ENCODE peak calls at places on chromosome 10, in nine cellular contexts. S, E, T, J, P, H, U, G and C are unnamed samples.

GRCh38 chr10:78203915-78204818 is 170.5 kb downstream of the RPS24 start:
- DNase-seq in S (peak; percentile 66), E (no peak), T (peak; percentile 44), J (no peak), P (peak; percentile 18), H (no peak), U (no peak), G (peak; percentile 59), C (no peak)

GRCh38 chr10:123203393-123204126 is 49.4 kb downstream of the BUB3 start:
- DNase-seq in S (no peak), E (no peak), T (no peak), J (no peak), P (peak; percentile 35), H (no peak), U (no peak), G (no peak), C (no peak)

GRCh38 chr10:3496138-3496537 is 288.9 kb downstream of the KLF6 start:
- DNase-seq in S (no peak), E (no peak), T (no peak), J (no peak), P (no peak), H (no peak), U (no peak), G (no peak), C (no peak)

GRCh38 chr10:29321656-29322055 is 32.8 kb downstream of the LYZL1 start:
- DNase-seq in S (no peak), E (no peak), T (no peak), J (no peak), P (no peak), H (no peak), U (no peak), G (no peak), C (no peak)

GRCh38 chr10:18099420-18099819 is 40.8 kb upstream of the CACNB2 start:
- DNase-seq in S (no peak), E (no peak), T (no peak), J (no peak), P (no peak), H (no peak), U (no peak), G (no peak), C (no peak)

GRCh38 chr10:57716884-57717283 is 550.8 kb downstream of the IPMK start:
- DNase-seq in S (no peak), E (no peak), T (no peak), J (no peak), P (peak; percentile 66), H (no peak), U (no peak), G (no peak), C (no peak)

GRCh38 chr10:75956624-75957023 is 525.2 kb downstream of the LRMDA start:
- DNase-seq in S (no peak), E (no peak), T (no peak), J (no peak), P (no peak), H (no peak), U (no peak), G (no peak), C (no peak)

GRCh38 chr10:96089670-96090462 is 40.2 kb upstream of the ZNF518A start:
- DNase-seq in S (peak; percentile 95), E (peak; percentile 87), T (peak; percentile 79), J (peak; percentile 74), P (peak; percentile 87), H (no peak), U (peak; percentile 83), G (peak; percentile 51), C (no peak)

GRCh38 chr10:126017961-126018560 is 121.7 kb downstream of the FANK1 start:
- DNase-seq in S (no peak), E (no peak), T (no peak), J (no peak), P (peak; percentile 94), H (no peak), U (no peak), G (no peak), C (no peak)

GRCh38 chr10:92204238-92204637 is 86.6 kb downstream of the CPEB3 start:
- DNase-seq in S (no peak), E (no peak), T (no peak), J (no peak), P (no peak), H (no peak), U (no peak), G (no peak), C (no peak)

GRCh38 chr10:8439040-8439439 is 384.6 kb downstream of the GATA3 start:
- DNase-seq in S (no peak), E (no peak), T (no peak), J (no peak), P (no peak), H (no peak), U (no peak), G (no peak), C (no peak)

GRCh38 chr10:114746531-114746930 is 75.0 kb upstream of the FHIP2A start:
- DNase-seq in S (no peak), E (no peak), T (no peak), J (no peak), P (no peak), H (no peak), U (no peak), G (no peak), C (no peak)

GRCh38 chr10:59781511-59781910 is 28.3 kb upstream of the MRLN start:
- DNase-seq in S (no peak), E (no peak), T (no peak), J (no peak), P (no peak), H (no peak), U (no peak), G (no peak), C (no peak)

GRCh38 chr10:117360016-117360415 is 15.2 kb downstream of the PDZD8 start:
- DNase-seq in S (no peak), E (no peak), T (no peak), J (no peak), P (peak; percentile 32), H (no peak), U (no peak), G (no peak), C (no peak)

GRCh38 chr10:58488921-58489320 is 23.8 kb upstream of the BICC1 start:
- DNase-seq in S (no peak), E (no peak), T (no peak), J (peak; percentile 44), P (no peak), H (no peak), U (no peak), G (no peak), C (no peak)

GRCh38 chr10:25933653-25934608 is at the start of gene MYO3A:
- DNase-seq in S (no peak), E (no peak), T (no peak), J (no peak), P (no peak), H (peak; percentile 35), U (no peak), G (peak; percentile 0), C (peak; percentile 50)

GRCh38 chr10:132793871-132794849 is 8.2 kb upstream of the NKX6-2 start:
- DNase-seq in S (no peak), E (no peak), T (peak; percentile 83), J (no peak), P (no peak), H (no peak), U (no peak), G (no peak), C (no peak)

GRCh38 chr10:60532691-60533468 is 143.2 kb upstream of the ANK3 start:
- DNase-seq in S (no peak), E (no peak), T (no peak), J (no peak), P (no peak), H (no peak), U (no peak), G (no peak), C (no peak)

GRCh38 chr10:124414077-124414476 is 4.6 kb downstream of the OAT start:
- DNase-seq in S (no peak), E (no peak), T (no peak), J (no peak), P (no peak), H (no peak), U (no peak), G (no peak), C (no peak)

GRCh38 chr10:79487296-79488194 is 24.8 kb upstream of the EIF5AL1 start:
- DNase-seq in S (peak; percentile 21), E (no peak), T (no peak), J (no peak), P (no peak), H (peak; percentile 38), U (no peak), G (no peak), C (peak; percentile 61)

GRCh38 chr10:3723706-3724225 is 61.2 kb downstream of the KLF6 start:
- DNase-seq in S (no peak), E (no peak), T (no peak), J (peak; percentile 19), P (no peak), H (no peak), U (no peak), G (no peak), C (no peak)

GRCh38 chr10:120988751-120989150 is 137.6 kb downstream of the WDR11 start:
- DNase-seq in S (no peak), E (no peak), T (no peak), J (no peak), P (no peak), H (no peak), U (no peak), G (no peak), C (no peak)

GRCh38 chr10:20891338-20891714 is 5.8 kb downstream of the NEBL start:
- DNase-seq in S (no peak), E (no peak), T (no peak), J (no peak), P (peak; percentile 42), H (no peak), U (no peak), G (no peak), C (no peak)

GRCh38 chr10:84654671-84655070 is 326.3 kb downstream of the CCSER2 start:
- DNase-seq in S (no peak), E (no peak), T (no peak), J (no peak), P (no peak), H (no peak), U (no peak), G (no peak), C (no peak)